ENCODE peak calls at places on chromosome 21, in five cellular contexts. M is lower leg skin, X is iPS-NIHi11, P is pancreas, D is heart left ventricle. R is an unnamed sample.

GRCh38 chr21:17585875-17586450 is 26.7 kb downstream of the BTG3 start:
- DNase-seq in M (no peak), X (peak; percentile 18), P (no peak), D (no peak), R (no peak)

GRCh38 chr21:31278511-31279155 is 65.4 kb downstream of the TIAM1 start:
- DNase-seq in M (no peak), X (no peak), P (no peak), D (no peak), R (no peak)

GRCh38 chr21:43609501-43610340 is 49.6 kb downstream of the HSF2BP start:
- DNase-seq in M (no peak), X (peak; percentile 39), P (peak; percentile 47), D (no peak), R (no peak)

GRCh38 chr21:39313042-39313456 is 383 bp downstream of the BRWD1 start:
- DNase-seq in M (peak; percentile 28), X (peak; percentile 26), P (peak; percentile 89), D (peak; percentile 36), R (peak; percentile 87)

GRCh38 chr21:31873696-31874599 is 1.1 kb downstream of the HUNK start:
- DNase-seq in M (no peak), X (peak; percentile 80), P (peak; percentile 90), D (peak; percentile 36), R (peak; percentile 90)

GRCh38 chr21:40512590-40512989 is 334.4 kb downstream of the DSCAM start:
- DNase-seq in M (no peak), X (peak; percentile 57), P (no peak), D (no peak), R (no peak)

GRCh38 chr21:22728091-22728490 is 1729.9 kb downstream of the NCAM2 start:
- DNase-seq in M (no peak), X (no peak), P (no peak), D (no peak), R (no peak)

GRCh38 chr21:42460391-42461184 is 35.4 kb downstream of the RSPH1 start:
- DNase-seq in M (no peak), X (no peak), P (no peak), D (no peak), R (no peak)

GRCh38 chr21:38520511-38520910 is 22.2 kb upstream of the ERG start:
- DNase-seq in M (no peak), X (no peak), P (no peak), D (no peak), R (no peak)

GRCh38 chr21:16002872-16003466 is 273.2 kb downstream of the USP25 start:
- DNase-seq in M (no peak), X (no peak), P (no peak), D (no peak), R (no peak)

GRCh38 chr21:41397416-41397815 is 28.6 kb upstream of the MX1 start:
- DNase-seq in M (no peak), X (no peak), P (no peak), D (peak; percentile 8), R (no peak)

GRCh38 chr21:35924714-35925301 is 135.5 kb downstream of the SETD4 start:
- DNase-seq in M (peak; percentile 49), X (no peak), P (no peak), D (peak; percentile 44), R (no peak)

GRCh38 chr21:46203203-46203600 is 18.9 kb upstream of the SPATC1L start:
- DNase-seq in M (no peak), X (no peak), P (peak; percentile 12), D (no peak), R (no peak)

GRCh38 chr21:28016571-28016970 is 976.1 kb downstream of the LTN1 start:
- DNase-seq in M (no peak), X (no peak), P (no peak), D (no peak), R (no peak)

GRCh38 chr21:33026878-33027400 is 1.2 kb downstream of the OLIG2 start:
- DNase-seq in M (no peak), X (no peak), P (no peak), D (no peak), R (no peak)

GRCh38 chr21:37642493-37642892 is 273.8 kb downstream of the KCNJ6 start:
- DNase-seq in M (no peak), X (peak; percentile 44), P (no peak), D (no peak), R (no peak)

GRCh38 chr21:45457161-45457831 is 52.3 kb downstream of the COL18A1 start:
- DNase-seq in M (no peak), X (no peak), P (peak; percentile 61), D (peak; percentile 25), R (no peak)

GRCh38 chr21:26055010-26055409 is 115.6 kb downstream of the APP start:
- DNase-seq in M (no peak), X (no peak), P (no peak), D (no peak), R (no peak)

GRCh38 chr21:26965567-26966359 is 1.1 kb downstream of the ADAMTS5 start:
- DNase-seq in M (no peak), X (peak; percentile 85), P (peak; percentile 83), D (peak; percentile 42), R (peak; percentile 87)

GRCh38 chr21:31557956-31558838 is 101.3 kb upstream of the SOD1 start:
- DNase-seq in M (no peak), X (peak; percentile 27), P (peak; percentile 62), D (no peak), R (no peak)

GRCh38 chr21:39562791-39563770 is 49.7 kb upstream of the B3GALT5 start:
- DNase-seq in M (no peak), X (no peak), P (no peak), D (no peak), R (no peak)

GRCh38 chr21:16388291-16388690 is 658.5 kb downstream of the USP25 start:
- DNase-seq in M (no peak), X (no peak), P (no peak), D (no peak), R (no peak)

GRCh38 chr21:15768853-15769252 is 39.1 kb downstream of the USP25 start:
- DNase-seq in M (no peak), X (no peak), P (no peak), D (no peak), R (no peak)

GRCh38 chr21:26717146-26717739 is 128.0 kb downstream of the ADAMTS1 start:
- DNase-seq in M (no peak), X (no peak), P (no peak), D (no peak), R (no peak)

GRCh38 chr21:46038871-46039397 is 57.4 kb downstream of the COL6A1 start:
- DNase-seq in M (no peak), X (no peak), P (no peak), D (peak; percentile 93), R (peak; percentile 87)

GRCh38 chr21:46560568-46561447 is 44.1 kb downstream of the S100B start:
- DNase-seq in M (peak; percentile 11), X (peak; percentile 6), P (no peak), D (no peak), R (no peak)

GRCh38 chr21:44845418-44846200 is 27.7 kb upstream of the SUMO3 start:
- DNase-seq in M (no peak), X (peak; percentile 92), P (no peak), D (peak; percentile 81), R (no peak)

GRCh38 chr21:41955516-41955915 is 1.7 kb upstream of the C2CD2 start:
- DNase-seq in M (no peak), X (no peak), P (no peak), D (no peak), R (no peak)

GRCh38 chr21:22535630-22536029 is 1537.4 kb downstream of the NCAM2 start:
- DNase-seq in M (no peak), X (no peak), P (no peak), D (no peak), R (no peak)

GRCh38 chr21:40186036-40186435 is 318.8 kb downstream of the PCP4 start:
- DNase-seq in M (no peak), X (no peak), P (no peak), D (no peak), R (no peak)

R was measured in osteocyte.